ENCODE peak calls at places on chromosomes 1 and 21, in six cellular contexts. L is CD8-positive, alpha-beta memory T cell; N is CD8-positive, alpha-beta T cell; I is NCI-H1930; U is A549; G is fibroblast of pulmonary artery. E is an unnamed sample.

GRCh38 chr1:151311589-151312331 is 15.5 kb downstream of the PI4KB start:
- DNase-seq in G (peak), N (no peak), U (peak), L (peak), I (no peak), E (peak)

GRCh38 chr1:11562664-11563063 is 83.7 kb downstream of the DISP3 start:
- DNase-seq in G (no peak), L (no peak), I (no peak), U (no peak), N (no peak), E (no peak)

GRCh38 chr21:44389335-44389734 is 35.9 kb downstream of the TRPM2 start:
- DNase-seq in U (no peak), I (no peak), N (no peak), G (no peak), L (no peak), E (no peak)

GRCh38 chr1:206014591-206014990 is 9.1 kb downstream of the CTSE start:
- DNase-seq in L (no peak), N (no peak), I (no peak), G (no peak), U (no peak), E (no peak)

GRCh38 chr1:235999259-235999925 is 65.5 kb downstream of the NID1 start:
- DNase-seq in I (no peak), G (peak), L (peak), U (peak), N (peak), E (peak)

GRCh38 chr1:111725192-111725591 is 14.0 kb downstream of the INKA2 start:
- DNase-seq in L (no peak), N (no peak), I (no peak), U (no peak), G (no peak), E (no peak)

GRCh38 chr21:35367558-35367957 is 318.5 kb upstream of the RUNX1 start:
- DNase-seq in I (peak), G (no peak), N (no peak), U (no peak), L (no peak), E (no peak)

GRCh38 chr1:206709322-206709721 is 24.6 kb downstream of the MAPKAPK2 start:
- DNase-seq in U (no peak), N (no peak), L (no peak), G (no peak), I (no peak), E (no peak)

GRCh38 chr1:155169541-155169940 is 3.6 kb downstream of the KRTCAP2 start:
- DNase-seq in L (no peak), N (no peak), I (no peak), G (no peak), U (no peak), E (no peak)

GRCh38 chr1:208598021-208598420 is 353.8 kb upstream of the PLXNA2 start:
- DNase-seq in G (no peak), U (no peak), I (no peak), L (no peak), N (no peak), E (no peak)

GRCh38 chr21:15692711-15693110 is 37.1 kb upstream of the USP25 start:
- DNase-seq in L (no peak), N (no peak), U (no peak), G (no peak), I (no peak), E (no peak)

GRCh38 chr1:107793896-107794440 is 171.0 kb downstream of the VAV3 start:
- DNase-seq in I (no peak), G (no peak), L (no peak), N (no peak), U (no peak), E (peak)

GRCh38 chr21:26840912-26841311 is 4.3 kb downstream of the ADAMTS1 start:
- DNase-seq in I (no peak), N (no peak), G (peak), L (no peak), U (no peak), E (peak)

GRCh38 chr1:101245575-101245927 is 8.7 kb downstream of the S1PR1 start:
- DNase-seq in G (no peak), L (no peak), I (no peak), N (no peak), U (no peak), E (no peak)

GRCh38 chr1:234659538-234659937 is 49.6 kb upstream of the IRF2BP2 start:
- DNase-seq in G (peak), I (no peak), N (no peak), U (peak), L (no peak), E (no peak)

GRCh38 chr1:212828395-212828794 is 19.1 kb downstream of the SPATA45 start:
- DNase-seq in I (no peak), G (no peak), L (no peak), N (no peak), U (no peak), E (no peak)

GRCh38 chr1:183180634-183181056 is 5.4 kb upstream of the LAMC2 start:
- DNase-seq in G (peak), N (no peak), U (peak), L (no peak), I (no peak), E (peak)

GRCh38 chr21:44880762-44881585 is 7.5 kb upstream of the PTTG1IP start:
- DNase-seq in L (no peak), U (no peak), G (peak), N (no peak), I (no peak), E (peak)

GRCh38 chr1:68029444-68029843 is 21.0 kb downstream of the DIRAS3 start:
- DNase-seq in G (no peak), I (no peak), N (no peak), U (no peak), L (no peak), E (no peak)

GRCh38 chr1:16076871-16077250 is 3.4 kb upstream of the FAM131C start:
- DNase-seq in G (no peak), N (no peak), I (no peak), U (no peak), L (no peak), E (no peak)

GRCh38 chr1:38266197-38266520 is 219.6 kb upstream of the POU3F1 start:
- DNase-seq in L (no peak), I (no peak), U (no peak), G (no peak), N (no peak), E (no peak)

GRCh38 chr1:91502138-91502881 is 1.7 kb downstream of the CDC7 start:
- DNase-seq in G (no peak), U (no peak), I (no peak), N (no peak), L (no peak), E (no peak)

GRCh38 chr1:149917590-149918144 is at the start of gene SV2A:
- DNase-seq in G (peak), I (peak), U (no peak), L (peak), N (no peak), E (peak)

GRCh38 chr1:23567996-23568607 is 8.8 kb upstream of the ID3 start:
- DNase-seq in I (no peak), G (no peak), U (no peak), N (no peak), L (no peak), E (no peak)

E was measured in A673.